ENCODE peak calls at places on chromosomes 2 and 18, in seven cellular contexts. Z is sigmoid colon, F is psoas muscle, S is lower leg skin, J is left ventricle myocardium inferior, H is dorsolateral prefrontal cortex, O is bronchial epithelial cell. K is an unnamed sample.

GRCh38 chr2:16322308-16323130 is 343.1 kb downstream of the CYRIA start:
- DNase-seq in J (no peak), S (no peak), H (no peak), Z (no peak), O (no peak), F (no peak), K (no peak)

GRCh38 chr2:1925928-1926327 is 181.6 kb upstream of the PXDN start:
- DNase-seq in O (no peak), Z (no peak), H (no peak), F (no peak), S (peak), J (no peak), K (no peak)

GRCh38 chr18:3179430-3180089 is 40.2 kb downstream of the MYOM1 start:
- DNase-seq in J (no peak), H (no peak), O (no peak), S (no peak), Z (no peak), F (no peak), K (no peak)

GRCh38 chr2:46810195-46810594 is 105.4 kb downstream of the MCFD2 start:
- DNase-seq in H (no peak), J (no peak), F (no peak), Z (no peak), S (no peak), O (no peak), K (no peak)

GRCh38 chr2:113078350-113078839 is 10.6 kb downstream of the IL1F10 start:
- DNase-seq in S (no peak), Z (no peak), J (no peak), F (no peak), O (peak), H (no peak), K (no peak)

GRCh38 chr2:148375214-148375613 is 269.3 kb upstream of the EPC2 start:
- DNase-seq in Z (no peak), S (no peak), F (no peak), O (no peak), J (no peak), H (no peak), K (no peak)

GRCh38 chr2:67625671-67626070 is 228.5 kb downstream of the ETAA1 start:
- DNase-seq in F (no peak), O (peak), Z (no peak), H (no peak), J (no peak), S (no peak), K (no peak)

GRCh38 chr2:240355962-240356361 is 79.5 kb upstream of the GPC1 start:
- DNase-seq in J (no peak), F (no peak), H (no peak), S (no peak), O (no peak), Z (no peak), K (no peak)

GRCh38 chr2:54480025-54480424 is 23.9 kb downstream of the SPTBN1 start:
- DNase-seq in H (no peak), J (no peak), F (no peak), S (no peak), Z (no peak), O (no peak), K (no peak)

GRCh38 chr2:218567797-218568189 is 358 bp downstream of the USP37 start:
- DNase-seq in H (no peak), F (no peak), S (no peak), Z (no peak), O (no peak), J (no peak), K (peak)

GRCh38 chr18:44895176-44895798 is 214.6 kb downstream of the SETBP1 start:
- DNase-seq in J (peak), H (no peak), F (peak), Z (no peak), O (peak), S (no peak), K (no peak)
- TF ChIP-seq CTCF in J (peak), H (peak), F (peak), Z (no peak), O (peak), S (no peak), K (no peak)

GRCh38 chr2:24207359-24207758 is 32.5 kb downstream of the FAM228A start:
- DNase-seq in F (no peak), Z (no peak), S (no peak), H (no peak), O (no peak), J (no peak), K (no peak)

GRCh38 chr2:24206242-24206641 is 31.4 kb downstream of the FAM228A start:
- DNase-seq in Z (no peak), J (no peak), O (no peak), H (no peak), F (no peak), S (peak), K (no peak)

GRCh38 chr2:24208490-24208889 is 33.6 kb downstream of the FAM228A start:
- DNase-seq in F (no peak), S (no peak), H (no peak), Z (no peak), J (no peak), O (no peak), K (no peak)

GRCh38 chr2:24204505-24204904 is 29.7 kb downstream of the FAM228A start:
- DNase-seq in H (no peak), S (no peak), O (no peak), Z (no peak), F (no peak), J (no peak), K (no peak)

GRCh38 chr2:24206714-24207113 is 31.9 kb downstream of the FAM228A start:
- DNase-seq in H (no peak), Z (no peak), F (no peak), J (no peak), O (no peak), S (peak), K (no peak)
- TF ChIP-seq CTCF in H (no peak), Z (no peak), F (no peak), J (no peak), O (no peak), S (no peak), K (no peak)

DNA sequence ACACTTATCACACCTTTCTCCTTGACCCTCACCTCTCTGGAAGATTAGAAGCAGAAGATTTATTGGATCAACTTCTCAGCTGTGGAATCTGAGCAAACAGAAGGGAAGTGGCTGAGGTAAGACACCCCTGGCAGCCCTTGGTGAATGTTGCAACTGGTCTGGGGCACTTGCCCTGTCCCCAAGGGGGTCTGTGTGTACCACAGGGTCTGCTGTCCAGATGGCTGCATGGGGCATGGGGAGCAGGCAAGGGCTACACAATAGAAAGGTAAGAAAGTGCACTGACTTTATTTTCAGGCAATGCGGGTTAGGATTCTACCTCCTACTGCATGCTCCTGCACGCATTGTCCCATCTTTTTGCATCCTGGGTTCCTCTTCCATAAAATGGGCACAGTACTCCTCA is 238.4 kb upstream of the SMAD2 start:
- DNase-seq in O (no peak), Z (no peak), S (peak), H (no peak), J (no peak), F (no peak), K (no peak)
- TF ChIP-seq CTCF in O (no peak), Z (no peak), S (no peak), H (no peak), J (no peak), F (no peak), K (no peak)

GRCh38 chr2:66497706-66498596 is 63.0 kb downstream of the MEIS1 start:
- DNase-seq in H (no peak), Z (no peak), S (no peak), O (no peak), J (no peak), F (no peak), K (no peak)
- TF ChIP-seq CTCF in H (no peak), Z (no peak), S (no peak), O (no peak), J (peak), F (no peak), K (no peak)

GRCh38 chr2:99444222-99444621 is 45.6 kb downstream of the REV1 start:
- DNase-seq in S (no peak), J (no peak), F (no peak), Z (no peak), H (no peak), O (no peak), K (no peak)

GRCh38 chr2:99445065-99445464 is 44.8 kb downstream of the REV1 start:
- DNase-seq in Z (no peak), O (peak), H (no peak), F (no peak), J (no peak), S (no peak), K (no peak)

GRCh38 chr2:99448556-99448955 is 41.3 kb downstream of the REV1 start:
- DNase-seq in H (no peak), S (no peak), Z (no peak), O (peak), J (no peak), F (no peak), K (no peak)

GRCh38 chr2:99439989-99440388 is 49.8 kb downstream of the REV1 start:
- DNase-seq in H (no peak), Z (no peak), O (no peak), S (no peak), J (no peak), F (no peak), K (no peak)

GRCh38 chr2:99442837-99443236 is 47.0 kb downstream of the REV1 start:
- DNase-seq in F (no peak), H (no peak), O (peak), J (no peak), Z (no peak), S (no peak), K (no peak)
- TF ChIP-seq CTCF in F (peak), H (no peak), O (peak), J (peak), Z (no peak), S (no peak), K (no peak)